ENCODE peak calls at places on chromosomes 13 and 19, in eight cellular contexts. V is colonic mucosa; N is CD8-positive, alpha-beta memory T cell; I is tibial nerve; U is CD4-positive, alpha-beta memory T cell; Y is stomach; J is iPS DF 6.9; W is mammary epithelial cell. R is an unnamed sample.

GRCh38 chr13:27170521-27171243 is 929 bp downstream of the USP12 start:
- DNase-seq in V (peak; percentile 50), N (peak; percentile 15), I (no peak), U (peak; percentile 26), Y (peak; percentile 34), J (peak; percentile 27), W (no peak), R (peak; percentile 80)

GRCh38 chr19:50719566-50719965 is at the start of gene SHANK1:
- DNase-seq in V (no peak), N (no peak), I (no peak), U (no peak), Y (no peak), J (no peak), W (no peak), R (no peak)

GRCh38 chr13:28819046-28819747 is 942 bp upstream of the MTUS2 start:
- DNase-seq in V (no peak), N (no peak), I (no peak), U (no peak), Y (no peak), J (no peak), W (peak; percentile 26), R (no peak)

GRCh38 chr13:55792544-55793178 is 1348.1 kb upstream of the PRR20A start:
- DNase-seq in V (no peak), N (no peak), I (no peak), U (no peak), Y (no peak), J (no peak), W (no peak), R (no peak)

GRCh38 chr13:41271456-41272285 is 8.3 kb upstream of the MTRF1 start:
- DNase-seq in V (no peak), N (peak; percentile 26), I (no peak), U (no peak), Y (no peak), J (no peak), W (no peak), R (no peak)

GRCh38 chr13:105579821-105580707 is 955.4 kb downstream of the EFNB2 start:
- DNase-seq in V (no peak), N (no peak), I (no peak), U (no peak), Y (no peak), J (no peak), W (peak; percentile 83), R (no peak)

GRCh38 chr13:89749888-89750287 is 1597.6 kb upstream of the MIR17HG start:
- DNase-seq in V (no peak), N (no peak), I (no peak), U (no peak), Y (no peak), J (no peak), W (peak; percentile 44), R (no peak)

GRCh38 chr19:16587031-16588023 is 15.1 kb upstream of the SLC35E1 start:
- DNase-seq in V (peak; percentile 39), N (peak; percentile 62), I (peak; percentile 32), U (peak; percentile 58), Y (no peak), J (no peak), W (peak; percentile 61), R (no peak)

GRCh38 chr13:96091932-96092253 is 2.0 kb downstream of the HS6ST3 start:
- DNase-seq in V (no peak), N (no peak), I (no peak), U (no peak), Y (no peak), J (no peak), W (no peak), R (no peak)

GRCh38 chr19:17754634-17755532 is 3.6 kb downstream of the FCHO1 start:
- DNase-seq in V (no peak), N (no peak), I (no peak), U (no peak), Y (no peak), J (no peak), W (no peak), R (no peak)

GRCh38 chr13:96992633-96993032 is 1.6 kb downstream of the OXGR1 start:
- DNase-seq in V (no peak), N (no peak), I (no peak), U (no peak), Y (no peak), J (no peak), W (no peak), R (no peak)

GRCh38 chr13:27353166-27353583 is 71.2 kb upstream of the GTF3A start:
- DNase-seq in V (no peak), N (no peak), I (no peak), U (no peak), Y (no peak), J (no peak), W (no peak), R (no peak)

GRCh38 chr19:18361646-18362045 is 21.2 kb downstream of the PGPEP1 start:
- DNase-seq in V (no peak), N (no peak), I (no peak), U (no peak), Y (no peak), J (no peak), W (no peak), R (no peak)

GRCh38 chr19:15014579-15014978 is 34.7 kb upstream of the CASP14 start:
- DNase-seq in V (no peak), N (no peak), I (no peak), U (no peak), Y (no peak), J (no peak), W (no peak), R (no peak)

GRCh38 chr19:40443930-40444180 is 280 bp downstream of the SERTAD3 start:
- DNase-seq in V (no peak), N (no peak), I (no peak), U (no peak), Y (no peak), J (no peak), W (no peak), R (no peak)

GRCh38 chr13:37163626-37164365 is 58.3 kb upstream of the CSNK1A1L start:
- DNase-seq in V (no peak), N (no peak), I (no peak), U (no peak), Y (no peak), J (no peak), W (no peak), R (no peak)

GRCh38 chr13:24618219-24618955 is 61.8 kb upstream of the ATP12A start:
- DNase-seq in V (no peak), N (peak; percentile 88), I (no peak), U (peak; percentile 67), Y (peak; percentile 37), J (no peak), W (no peak), R (no peak)

GRCh38 chr13:85772379-85772778 is 26.8 kb downstream of the SLITRK6 start:
- DNase-seq in V (no peak), N (no peak), I (no peak), U (no peak), Y (no peak), J (no peak), W (peak; percentile 75), R (no peak)

GRCh38 chr19:15120135-15121026 is 13.2 kb downstream of the SYDE1 start:
- DNase-seq in V (no peak), N (no peak), I (no peak), U (no peak), Y (no peak), J (no peak), W (no peak), R (no peak)

GRCh38 chr13:111566567-111566966 is 246.1 kb downstream of the TEX29 start:
- DNase-seq in V (no peak), N (no peak), I (no peak), U (no peak), Y (no peak), J (no peak), W (no peak), R (no peak)

GRCh38 chr13:111947876-111948275 is 119.1 kb upstream of the SOX1 start:
- DNase-seq in V (no peak), N (no peak), I (no peak), U (no peak), Y (no peak), J (no peak), W (no peak), R (no peak)

GRCh38 chr13:98977568-98978270 is at the start of gene DOCK9:
- DNase-seq in V (peak; percentile 69), N (no peak), I (peak; percentile 44), U (no peak), Y (peak; percentile 60), J (no peak), W (peak; percentile 76), R (peak; percentile 49)

GRCh38 chr13:91946498-91947070 is 548.2 kb downstream of the GPC5 start:
- DNase-seq in V (no peak), N (no peak), I (no peak), U (no peak), Y (no peak), J (no peak), W (peak; percentile 0), R (no peak)

DNA sequence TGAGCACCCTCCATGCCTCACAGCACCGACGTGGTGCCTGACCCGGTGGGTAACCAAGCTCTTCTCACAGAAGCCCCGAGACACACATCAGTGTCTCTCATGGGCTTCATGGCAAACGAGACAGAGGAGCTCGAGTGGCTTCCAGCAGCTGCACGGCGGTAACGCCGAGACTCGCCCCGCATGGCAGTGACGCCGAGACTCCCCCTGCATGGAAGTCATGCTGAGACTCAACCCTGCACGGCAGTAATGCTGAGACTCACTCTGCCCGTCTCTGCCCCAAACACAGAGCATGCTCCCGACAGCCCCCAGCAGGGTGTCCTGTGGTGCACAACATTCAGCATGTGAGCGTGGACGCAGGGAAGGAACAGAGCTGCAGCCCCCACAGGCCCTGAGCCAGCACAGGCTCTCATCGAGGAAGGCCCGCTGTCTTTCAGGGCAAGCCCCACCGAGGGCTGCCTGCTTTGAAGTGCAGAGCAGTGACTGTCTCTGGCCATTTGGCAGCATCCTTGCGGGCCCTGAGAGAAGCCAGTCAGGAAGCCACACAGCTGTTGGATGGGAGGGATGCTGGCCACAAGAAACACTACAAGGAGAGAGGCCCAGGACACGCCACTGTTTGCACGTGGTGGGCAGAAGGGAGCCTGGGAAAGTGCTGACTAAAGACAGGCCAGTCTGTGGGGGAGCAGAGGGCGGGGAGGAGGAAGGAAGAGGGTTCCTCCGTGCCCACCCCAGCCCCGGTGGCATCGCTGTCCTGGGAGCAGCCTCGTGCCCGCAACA is 9.5 kb downstream of the GAS6 start:
- DNase-seq in V (peak; percentile 51), N (no peak), I (no peak), U (no peak), Y (no peak), J (no peak), W (no peak), R (no peak)
- H3K4me1 ChIP-seq in V (peaks cover 52% of the 10 kb centered on the region), N (peaks cover 16% of the 10 kb centered on the region), I (peaks cover 44% of the 10 kb centered on the region), U (peaks cover 14% of the 10 kb centered on the region), Y (peaks cover 74% of the 10 kb centered on the region), J (peaks cover 2% of the 10 kb centered on the region), W (peaks cover 47% of the 10 kb centered on the region), R (peaks cover 21% of the 10 kb centered on the region)

GRCh38 chr19:41711376-41712261 is 3.2 kb downstream of the CEACAM5 start:
- DNase-seq in V (peak; percentile 71), N (no peak), I (no peak), U (no peak), Y (peak; percentile 22), J (no peak), W (no peak), R (no peak)
- H3K4me3 ChIP-seq in V (peak overlapping the region; percentile 63), N (no peak overlapping the region), I (no peak overlapping the region), U (no peak overlapping the region), Y (no peak overlapping the region), J (no peak overlapping the region), W (no peak overlapping the region), R (no peak overlapping the region)

GRCh38 chr13:20424959-20425358 is 100.7 kb downstream of the CRYL1 start:
- DNase-seq in V (no peak), N (no peak), I (no peak), U (no peak), Y (no peak), J (no peak), W (no peak), R (no peak)
- H3K27ac ChIP-seq in V (no peak overlapping the region), N (no peak overlapping the region), I (no peak overlapping the region), U (no peak overlapping the region), Y (no peak overlapping the region), J (no peak overlapping the region), W (no peak overlapping the region), R (no peak overlapping the region)

GRCh38 chr19:6064703-6065073 is 45.6 kb downstream of the RFX2 start:
- DNase-seq in V (no peak), N (no peak), I (no peak), U (no peak), Y (no peak), J (no peak), W (no peak), R (no peak)
- H3K4me1 ChIP-seq in V (peaks cover 23% of the 10 kb centered on the region), N (peaks cover 16% of the 10 kb centered on the region), I (peaks cover 33% of the 10 kb centered on the region), U (peaks cover 49% of the 10 kb centered on the region), Y (peaks cover 94% of the 10 kb centered on the region), J (peaks cover 4% of the 10 kb centered on the region), W (peaks cover 66% of the 10 kb centered on the region), R (peaks cover 32% of the 10 kb centered on the region)